ENCODE peak calls at places on chromosomes 13 and 19, in ten cellular contexts. One of them, this sample, is unnamed.

GRCh38 chr19:1904385-1905070 is 671 bp upstream of the ADAT3 start:
- DNase-seq in HL-60: peak; percentile 73
- DNase-seq in K562: no peak
- DNase-seq in breast epithelium: peak; percentile 83
- DNase-seq in stomach: peak; percentile 70
- DNase-seq in SK-N-SH: no peak
- DNase-seq in endothelial cell of umbilical vein: no peak
- DNase-seq in GM12878: peak; percentile 86
- DNase-seq in spleen: no peak
- DNase-seq in transverse colon: peak; percentile 60
- DNase-seq in this sample: peak; percentile 92

GRCh38 chr13:43933378-43933777 is 53.7 kb downstream of the LACC1 start:
- DNase-seq in K562: no peak
- DNase-seq in spleen: no peak
- DNase-seq in HL-60: no peak
- DNase-seq in endothelial cell of umbilical vein: no peak
- DNase-seq in stomach: no peak
- DNase-seq in GM12878: peak; percentile 41
- DNase-seq in breast epithelium: no peak
- DNase-seq in transverse colon: no peak
- DNase-seq in SK-N-SH: no peak
- DNase-seq in this sample: no peak

GRCh38 chr13:77810430-77810829 is 108.2 kb downstream of the EDNRB start:
- DNase-seq in SK-N-SH: peak; percentile 23
- DNase-seq in stomach: no peak
- DNase-seq in breast epithelium: no peak
- DNase-seq in HL-60: peak; percentile 17
- DNase-seq in transverse colon: no peak
- DNase-seq in GM12878: no peak
- DNase-seq in K562: no peak
- DNase-seq in spleen: no peak
- DNase-seq in endothelial cell of umbilical vein: peak; percentile 45
- DNase-seq in this sample: peak; percentile 50

GRCh38 chr13:32897296-32897695 is 118.9 kb upstream of the KL start:
- DNase-seq in SK-N-SH: no peak
- DNase-seq in GM12878: no peak
- DNase-seq in K562: no peak
- DNase-seq in stomach: no peak
- DNase-seq in transverse colon: no peak
- DNase-seq in endothelial cell of umbilical vein: no peak
- DNase-seq in spleen: no peak
- DNase-seq in HL-60: no peak
- DNase-seq in breast epithelium: no peak
- DNase-seq in this sample: no peak

GRCh38 chr13:62512194-62513141 is 1096.8 kb upstream of the PCDH20 start:
- DNase-seq in GM12878: peak; percentile 24
- DNase-seq in breast epithelium: no peak
- DNase-seq in stomach: peak; percentile 42
- DNase-seq in spleen: no peak
- DNase-seq in K562: no peak
- DNase-seq in endothelial cell of umbilical vein: peak; percentile 9
- DNase-seq in SK-N-SH: peak; percentile 23
- DNase-seq in transverse colon: peak; percentile 9
- DNase-seq in HL-60: no peak
- DNase-seq in this sample: peak; percentile 74

GRCh38 chr13:104014803-104015645 is 948.8 kb upstream of the SLC10A2 start:
- DNase-seq in K562: no peak
- DNase-seq in transverse colon: no peak
- DNase-seq in GM12878: no peak
- DNase-seq in endothelial cell of umbilical vein: peak; percentile 71
- DNase-seq in SK-N-SH: no peak
- DNase-seq in stomach: no peak
- DNase-seq in breast epithelium: no peak
- DNase-seq in spleen: no peak
- DNase-seq in HL-60: no peak
- DNase-seq in this sample: no peak

GRCh38 chr13:45872574-45872973 is 21.0 kb upstream of the SIAH3 start:
- DNase-seq in breast epithelium: no peak
- DNase-seq in K562: no peak
- DNase-seq in stomach: no peak
- DNase-seq in transverse colon: no peak
- DNase-seq in SK-N-SH: peak; percentile 58
- DNase-seq in HL-60: no peak
- DNase-seq in spleen: no peak
- DNase-seq in endothelial cell of umbilical vein: no peak
- DNase-seq in GM12878: no peak
- DNase-seq in this sample: no peak

GRCh38 chr19:46232029-46232428 is 2.5 kb downstream of the IGFL1 start:
- DNase-seq in stomach: peak; percentile 45
- DNase-seq in K562: no peak
- DNase-seq in GM12878: no peak
- DNase-seq in endothelial cell of umbilical vein: no peak
- DNase-seq in HL-60: no peak
- DNase-seq in transverse colon: no peak
- DNase-seq in SK-N-SH: no peak
- DNase-seq in breast epithelium: peak; percentile 49
- DNase-seq in spleen: no peak
- DNase-seq in this sample: no peak

GRCh38 chr19:47418595-47419036 is 711 bp downstream of the MEIS3 start:
- DNase-seq in endothelial cell of umbilical vein: no peak
- DNase-seq in transverse colon: no peak
- DNase-seq in K562: no peak
- DNase-seq in spleen: no peak
- DNase-seq in GM12878: no peak
- DNase-seq in stomach: no peak
- DNase-seq in SK-N-SH: peak; percentile 65
- DNase-seq in breast epithelium: no peak
- DNase-seq in HL-60: no peak
- DNase-seq in this sample: peak; percentile 67

GRCh38 chr19:16876904-16877361 is 11.9 kb upstream of the F2RL3 start:
- DNase-seq in GM12878: no peak
- DNase-seq in spleen: no peak
- DNase-seq in breast epithelium: no peak
- DNase-seq in K562: no peak
- DNase-seq in HL-60: no peak
- DNase-seq in SK-N-SH: no peak
- DNase-seq in stomach: no peak
- DNase-seq in endothelial cell of umbilical vein: peak; percentile 13
- DNase-seq in transverse colon: peak; percentile 24
- DNase-seq in this sample: no peak

DNA sequence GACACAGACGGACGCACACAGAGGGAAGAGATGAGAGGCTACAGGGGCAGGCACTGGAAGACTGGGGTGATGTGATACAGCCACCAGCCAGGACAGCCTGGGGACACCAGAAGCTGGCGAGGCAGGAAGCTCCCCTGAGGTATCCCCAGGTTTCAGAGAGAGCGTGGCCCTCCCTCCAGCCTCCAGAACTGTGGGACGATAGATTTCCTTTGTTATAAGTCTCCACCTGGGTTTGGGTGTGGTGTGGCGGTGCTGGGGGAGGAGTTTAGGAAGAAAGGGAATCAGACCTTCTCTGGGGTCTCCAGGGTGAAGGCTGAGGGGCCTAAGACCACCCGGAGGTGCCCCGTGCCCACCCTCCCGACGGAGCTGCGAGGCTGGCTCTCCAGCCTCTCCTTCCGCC is 2.7 kb upstream of the ASPDH start:
- DNase-seq in stomach: no peak
- DNase-seq in GM12878: no peak
- DNase-seq in transverse colon: no peak
- DNase-seq in HL-60: no peak
- DNase-seq in spleen: peak; percentile 51
- DNase-seq in breast epithelium: no peak
- DNase-seq in SK-N-SH: no peak
- DNase-seq in endothelial cell of umbilical vein: no peak
- DNase-seq in K562: no peak
- DNase-seq in this sample: peak; percentile 63
- H3K4me3 ChIP-seq in stomach: no peak overlapping the region
- H3K4me3 ChIP-seq in GM12878: no peak overlapping the region
- H3K4me3 ChIP-seq in transverse colon: no peak overlapping the region
- H3K4me3 ChIP-seq in HL-60: no peak overlapping the region
- H3K4me3 ChIP-seq in spleen: no peak overlapping the region
- H3K4me3 ChIP-seq in breast epithelium: no peak overlapping the region
- H3K4me3 ChIP-seq in SK-N-SH: no peak overlapping the region
- H3K4me3 ChIP-seq in endothelial cell of umbilical vein: no peak overlapping the region
- H3K4me3 ChIP-seq in K562: no peak overlapping the region
- H3K4me3 ChIP-seq in this sample: peak overlapping the region; percentile 47

DNA sequence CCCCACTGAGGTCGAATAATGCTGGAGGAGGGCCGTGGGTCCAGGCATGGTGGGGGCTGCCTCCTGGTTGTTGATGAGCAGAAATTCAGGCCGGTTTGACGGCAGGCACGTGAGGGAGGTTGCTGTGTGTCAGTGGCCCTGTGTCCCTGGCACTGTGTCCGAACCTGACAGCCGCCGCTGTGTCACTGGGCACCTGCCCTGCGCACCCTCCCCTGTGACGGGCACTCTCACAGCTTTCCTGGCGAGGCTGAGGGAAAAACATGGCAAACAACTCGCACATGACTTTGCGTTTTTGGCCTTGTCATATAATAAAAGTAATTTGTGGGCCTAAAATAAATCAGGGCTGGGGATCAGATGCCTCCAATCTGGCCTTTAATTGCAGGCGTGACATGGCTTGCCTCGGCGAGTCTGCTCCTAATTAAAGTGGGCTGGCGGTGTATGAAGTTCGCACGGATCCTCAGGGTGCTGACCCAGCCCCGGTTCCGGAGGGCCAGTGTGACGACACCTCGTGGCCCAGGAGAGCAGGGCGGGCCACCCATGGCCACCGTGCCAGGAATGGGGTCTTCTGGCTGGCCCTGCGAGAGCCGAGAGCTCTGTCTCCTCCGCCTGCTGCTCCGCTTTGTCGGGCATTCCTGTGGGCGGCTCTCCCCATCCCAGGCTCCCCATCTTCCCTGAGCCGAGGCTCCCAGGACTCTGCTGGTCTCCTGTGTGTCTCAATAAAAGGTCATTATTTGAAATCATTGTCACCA is 91.9 kb downstream of the KDM4B start:
- DNase-seq in K562: no peak
- DNase-seq in breast epithelium: no peak
- DNase-seq in transverse colon: no peak
- DNase-seq in GM12878: no peak
- DNase-seq in stomach: no peak
- DNase-seq in spleen: no peak
- DNase-seq in endothelial cell of umbilical vein: no peak
- DNase-seq in HL-60: no peak
- DNase-seq in SK-N-SH: no peak
- DNase-seq in this sample: no peak
- TF ChIP-seq POLR2AphosphoS5 in K562: no peak
- TF ChIP-seq POLR2AphosphoS5 in breast epithelium: no peak
- TF ChIP-seq POLR2AphosphoS5 in transverse colon: no peak
- TF ChIP-seq POLR2AphosphoS5 in GM12878: no peak
- TF ChIP-seq POLR2AphosphoS5 in stomach: no peak
- TF ChIP-seq POLR2AphosphoS5 in spleen: no peak
- TF ChIP-seq POLR2AphosphoS5 in endothelial cell of umbilical vein: no peak
- TF ChIP-seq POLR2AphosphoS5 in HL-60: no peak
- TF ChIP-seq POLR2AphosphoS5 in SK-N-SH: no peak
- TF ChIP-seq POLR2AphosphoS5 in this sample: no peak

GRCh38 chr19:57665261-57665806 is 3.4 kb upstream of the ZSCAN4 start:
- DNase-seq in spleen: no peak
- DNase-seq in breast epithelium: no peak
- DNase-seq in transverse colon: no peak
- DNase-seq in HL-60: no peak
- DNase-seq in SK-N-SH: no peak
- DNase-seq in endothelial cell of umbilical vein: no peak
- DNase-seq in GM12878: no peak
- DNase-seq in K562: no peak
- DNase-seq in stomach: no peak
- DNase-seq in this sample: peak; percentile 18

GRCh38 chr19:57668635-57669034 is at the start of gene ZSCAN4:
- DNase-seq in HL-60: no peak
- DNase-seq in spleen: no peak
- DNase-seq in transverse colon: no peak
- DNase-seq in stomach: no peak
- DNase-seq in K562: no peak
- DNase-seq in breast epithelium: no peak
- DNase-seq in SK-N-SH: no peak
- DNase-seq in GM12878: no peak
- DNase-seq in endothelial cell of umbilical vein: no peak
- DNase-seq in this sample: no peak

GRCh38 chr19:57667220-57667619 is 1.5 kb upstream of the ZSCAN4 start:
- DNase-seq in spleen: no peak
- DNase-seq in endothelial cell of umbilical vein: no peak
- DNase-seq in HL-60: no peak
- DNase-seq in breast epithelium: no peak
- DNase-seq in SK-N-SH: no peak
- DNase-seq in transverse colon: no peak
- DNase-seq in K562: no peak
- DNase-seq in stomach: no peak
- DNase-seq in GM12878: no peak
- DNase-seq in this sample: peak; percentile 49

DNA sequence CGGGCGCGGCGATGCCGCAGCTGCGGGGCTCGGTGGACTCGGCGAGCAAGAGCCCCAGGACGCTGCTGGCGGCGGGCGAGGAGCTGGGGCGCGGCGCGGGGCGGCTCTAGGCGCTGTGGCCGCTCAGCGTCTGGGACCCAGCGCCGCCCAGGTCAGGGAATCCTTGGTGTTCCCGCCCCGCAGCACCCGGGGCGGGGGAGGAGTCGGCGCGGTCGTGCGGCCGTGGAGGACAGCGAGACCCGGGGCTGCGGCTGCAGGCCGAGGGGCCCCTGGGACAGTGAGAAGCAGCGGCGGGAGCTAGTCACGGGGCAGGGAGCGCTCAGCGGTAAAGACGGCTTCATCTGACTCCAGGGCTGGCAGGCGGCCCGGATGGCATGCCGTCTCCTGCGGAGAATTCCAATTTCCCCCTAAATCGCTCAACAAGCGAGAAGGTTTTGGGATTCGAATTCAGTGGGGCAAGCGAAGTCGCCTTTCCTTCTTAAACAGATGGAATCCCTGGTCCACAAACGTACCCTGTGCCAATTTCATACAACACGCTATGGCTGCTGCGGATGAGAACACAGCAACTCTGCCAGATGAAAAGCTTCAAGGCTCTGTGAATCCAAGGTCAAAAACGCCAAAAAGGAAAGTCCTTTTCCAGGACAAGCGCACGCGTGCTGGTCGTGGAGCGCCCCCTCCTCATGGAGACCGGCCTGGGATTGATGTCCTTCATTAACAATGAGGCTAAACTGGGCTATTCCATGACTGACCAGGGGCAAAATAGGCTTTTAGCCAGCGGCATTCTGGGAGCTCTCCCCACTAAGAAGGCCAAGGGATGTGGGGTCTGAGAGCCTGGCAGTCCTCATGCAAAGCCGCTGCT is 4.2 kb upstream of the ZSCAN4 start:
- DNase-seq in K562: peak; percentile 52
- DNase-seq in spleen: peak; percentile 76
- DNase-seq in HL-60: no peak
- DNase-seq in transverse colon: peak; percentile 48
- DNase-seq in SK-N-SH: peak; percentile 89
- DNase-seq in endothelial cell of umbilical vein: peak; percentile 46
- DNase-seq in breast epithelium: no peak
- DNase-seq in GM12878: no peak
- DNase-seq in stomach: peak; percentile 31
- DNase-seq in this sample: peak; percentile 71
- H3K4me3 ChIP-seq in K562: peak overlapping the region; percentile 37
- H3K4me3 ChIP-seq in spleen: peak overlapping the region; percentile 72
- H3K4me3 ChIP-seq in HL-60: peak overlapping the region; percentile 35
- H3K4me3 ChIP-seq in transverse colon: peak overlapping the region; percentile 71
- H3K4me3 ChIP-seq in SK-N-SH: peak overlapping the region; percentile 55
- H3K4me3 ChIP-seq in endothelial cell of umbilical vein: peak overlapping the region; percentile 44
- H3K4me3 ChIP-seq in breast epithelium: peak overlapping the region; percentile 80
- H3K4me3 ChIP-seq in GM12878: no peak overlapping the region
- H3K4me3 ChIP-seq in stomach: peak overlapping the region; percentile 58
- H3K4me3 ChIP-seq in this sample: peak overlapping the region; percentile 85

GRCh38 chr13:81577601-81578000 is 1236.7 kb upstream of the SPRY2 start:
- DNase-seq in spleen: no peak
- DNase-seq in GM12878: no peak
- DNase-seq in transverse colon: no peak
- DNase-seq in endothelial cell of umbilical vein: no peak
- DNase-seq in stomach: no peak
- DNase-seq in breast epithelium: no peak
- DNase-seq in SK-N-SH: no peak
- DNase-seq in K562: no peak
- DNase-seq in HL-60: no peak
- DNase-seq in this sample: peak; percentile 34
- TF ChIP-seq POLR2AphosphoS5 in spleen: no peak
- TF ChIP-seq POLR2AphosphoS5 in GM12878: no peak
- TF ChIP-seq POLR2AphosphoS5 in transverse colon: no peak
- TF ChIP-seq POLR2AphosphoS5 in endothelial cell of umbilical vein: no peak
- TF ChIP-seq POLR2AphosphoS5 in stomach: no peak
- TF ChIP-seq POLR2AphosphoS5 in breast epithelium: no peak
- TF ChIP-seq POLR2AphosphoS5 in SK-N-SH: no peak
- TF ChIP-seq POLR2AphosphoS5 in K562: no peak
- TF ChIP-seq POLR2AphosphoS5 in HL-60: no peak
- TF ChIP-seq POLR2AphosphoS5 in this sample: no peak

This sample was measured in GM23338.